ENCODE peak calls at places on chromosomes 11 and 22, in eight cellular contexts. J is spleen, E is cardiac muscle cell, R is upper lobe of right lung, P is BE2C, O is IMR-90, F is MM.1S, Q is pancreas. A is an unnamed sample. For H3K9me3 and H3K4me1, the result is how much of the 10 kb centered on the place peaks cover.

GRCh38 chr11:114412946-114413345 is 12.5 kb downstream of the RBM7 start:
- DNase-seq in J (no peak), E (no peak), R (no peak), P (no peak), O (no peak), F (no peak), Q (no peak), A (no peak)

GRCh38 chr11:115290479-115291390 is 213.5 kb downstream of the CADM1 start:
- DNase-seq in J (no peak), E (no peak), R (no peak), P (peak), O (no peak), F (no peak), Q (no peak), A (no peak)

GRCh38 chr11:124424384-124424921 is at the start of gene OR8B4:
- DNase-seq in J (no peak), E (no peak), R (no peak), P (no peak), O (no peak), F (no peak), Q (no peak), A (no peak)

GRCh38 chr11:74683941-74684481 is 47.2 kb downstream of the CHRDL2 start:
- DNase-seq in J (peak), E (no peak), R (peak), P (no peak), O (peak), F (no peak), Q (peak), A (no peak)

GRCh38 chr22:37014415-37014806 is 4.8 kb downstream of the TST start:
- DNase-seq in J (no peak), E (no peak), R (no peak), P (no peak), O (no peak), F (no peak), Q (no peak), A (no peak)

GRCh38 chr11:110710520-110711381 is 1.5 kb downstream of the ARHGAP20 start:
- DNase-seq in J (peak), E (peak), R (peak), P (peak), O (peak), F (no peak), Q (peak), A (peak)

GRCh38 chr11:121557348-121557747 is 104.6 kb upstream of the SORL1-AS1 start:
- DNase-seq in J (no peak), E (no peak), R (no peak), P (no peak), O (peak), F (no peak), Q (no peak), A (no peak)

GRCh38 chr22:50607366-50608020 is 6.9 kb downstream of the MAPK8IP2 start:
- DNase-seq in J (no peak), E (no peak), R (no peak), P (no peak), O (no peak), F (no peak), Q (no peak), A (no peak)

GRCh38 chr11:65645710-65646109 is 7.8 kb downstream of the SIPA1 start:
- DNase-seq in J (peak), E (no peak), R (peak), P (no peak), O (peak), F (no peak), Q (no peak), A (no peak)

GRCh38 chr11:123783536-123783935 is 22.6 kb downstream of the OR6M1 start:
- DNase-seq in J (no peak), E (no peak), R (no peak), P (no peak), O (no peak), F (no peak), Q (no peak), A (no peak)

GRCh38 chr11:9005087-9005486 is 1.3 kb upstream of the NRIP3 start:
- DNase-seq in J (no peak), E (no peak), R (no peak), P (no peak), O (no peak), F (no peak), Q (no peak), A (no peak)

GRCh38 chr22:30204742-30205111 is 41.8 kb downstream of the LIF start:
- DNase-seq in J (no peak), E (no peak), R (no peak), P (peak), O (peak), F (no peak), Q (no peak), A (peak)

GRCh38 chr11:72606362-72607100 is 67.7 kb downstream of the PDE2A start:
- DNase-seq in J (no peak), E (no peak), R (no peak), P (no peak), O (no peak), F (no peak), Q (no peak), A (no peak)

GRCh38 chr11:69131644-69132300 is 24.0 kb upstream of the SMIM38 start:
- DNase-seq in J (peak), E (peak), R (peak), P (peak), O (peak), F (peak), Q (peak), A (peak)

GRCh38 chr11:69129647-69130046 is 26.1 kb upstream of the SMIM38 start:
- DNase-seq in J (peak), E (no peak), R (peak), P (no peak), O (no peak), F (no peak), Q (no peak), A (no peak)

GRCh38 chr11:69133251-69133650 is 22.5 kb upstream of the SMIM38 start:
- DNase-seq in J (peak), E (no peak), R (no peak), P (no peak), O (no peak), F (no peak), Q (no peak), A (no peak)

GRCh38 chr11:69130586-69131566 is 24.9 kb upstream of the SMIM38 start:
- DNase-seq in J (peak), E (no peak), R (peak), P (no peak), O (no peak), F (no peak), Q (no peak), A (peak)

DNA sequence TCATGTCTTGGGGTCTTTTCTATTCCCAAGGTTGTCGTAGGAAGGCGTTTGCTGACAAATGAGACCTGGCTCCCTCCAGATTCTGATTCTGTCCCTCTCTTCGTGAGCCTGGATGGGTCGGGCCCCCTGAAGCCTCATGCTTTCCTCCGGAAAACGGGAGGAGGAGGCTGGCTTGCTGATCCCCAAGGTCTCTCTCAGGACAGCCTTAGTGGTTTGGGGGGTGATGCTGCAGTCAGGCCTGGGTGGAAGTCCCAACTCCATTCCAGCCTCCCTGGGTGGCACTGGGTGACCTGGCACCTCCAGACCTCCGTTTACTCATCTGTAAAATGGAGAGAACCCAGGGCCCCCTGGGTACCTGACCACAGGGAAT is 23.4 kb upstream of the SMIM38 start:
- DNase-seq in J (no peak), E (no peak), R (no peak), P (no peak), O (no peak), F (no peak), Q (no peak), A (no peak)
- H3K9me3 ChIP-seq in J (under half), E (under half), R (under half), P (under half), O (under half), F (under half), Q (under half), A (under half)

DNA sequence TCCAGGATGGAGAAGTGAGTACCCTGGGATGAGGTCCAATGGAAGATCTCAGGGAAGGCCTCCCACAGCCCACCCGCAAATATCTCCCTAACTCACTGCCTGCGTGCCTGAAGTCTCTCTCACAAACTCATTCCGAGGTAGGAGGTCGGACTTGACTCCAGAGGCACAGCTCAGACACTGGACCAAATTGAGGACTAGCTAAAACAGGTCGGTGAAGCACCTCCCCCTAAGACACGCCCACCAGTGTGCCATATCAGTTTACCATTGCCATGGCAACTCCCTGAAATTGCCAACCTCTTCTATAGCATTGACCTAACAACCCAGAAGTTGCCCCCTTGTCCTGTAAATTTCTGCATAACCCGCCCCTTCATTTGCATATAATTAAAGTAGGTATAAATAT is 17.5 kb downstream of the RPL3 start:
- DNase-seq in J (no peak), E (no peak), R (no peak), P (no peak), O (no peak), F (no peak), Q (no peak), A (no peak)
- H3K4me1 ChIP-seq in J (half or more), E (under half), R (under half), P (under half), O (under half), F (under half), Q (under half), A (under half)

DNA sequence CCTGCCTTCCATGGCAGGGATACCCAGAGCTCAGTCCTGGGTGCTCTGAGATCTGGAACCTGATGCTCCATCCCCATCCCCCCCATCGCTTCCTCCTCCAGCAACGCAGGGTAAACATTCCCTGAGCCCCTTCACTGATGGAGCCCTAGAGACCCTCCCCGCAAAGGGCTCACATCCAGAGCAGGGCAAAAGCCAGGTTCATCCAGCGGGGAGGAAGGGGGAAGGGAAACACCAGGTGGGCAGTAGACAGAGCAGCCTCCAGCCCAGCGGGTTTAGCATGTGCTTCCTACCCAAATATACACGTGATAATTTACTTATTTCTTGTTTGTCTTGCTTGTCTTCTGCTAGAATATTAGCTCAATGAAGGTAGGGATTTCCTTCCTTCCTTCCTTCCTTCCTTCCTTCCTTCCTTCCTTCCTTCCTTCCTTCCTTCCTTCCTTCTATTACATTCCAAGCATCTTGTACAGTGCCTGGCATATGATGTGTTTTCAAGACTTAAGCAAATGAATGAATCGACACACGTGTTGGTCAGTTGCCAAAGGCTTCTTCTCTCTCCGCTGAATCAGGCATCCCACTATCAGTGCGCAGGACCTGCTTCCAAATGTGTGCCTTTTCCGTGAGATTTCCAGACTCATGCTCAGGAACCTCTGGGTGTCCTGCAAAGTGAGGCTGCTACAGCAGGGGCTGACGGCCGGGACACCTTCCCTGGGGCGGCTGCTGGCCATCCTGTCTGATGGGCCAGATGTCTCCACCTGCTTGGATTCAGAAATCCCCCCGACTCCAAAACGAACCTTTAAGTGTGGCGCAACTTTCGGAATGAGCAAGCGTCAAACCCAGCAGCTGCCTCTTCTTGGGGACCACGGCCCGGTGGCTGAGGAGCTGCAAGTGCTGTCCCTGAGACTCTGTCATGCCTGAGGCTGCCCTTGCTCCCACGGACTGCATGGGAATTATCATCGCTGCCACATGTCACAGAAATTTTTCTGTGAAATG is 955.1 kb downstream of the BRD1 start:
- DNase-seq in J (peak), E (no peak), R (peak), P (no peak), O (no peak), F (no peak), Q (no peak), A (no peak)
- H3K4me3 ChIP-seq in J (no peak), E (no peak), R (no peak), P (no peak), O (no peak), F (no peak), Q (no peak), A (no peak)

DNA sequence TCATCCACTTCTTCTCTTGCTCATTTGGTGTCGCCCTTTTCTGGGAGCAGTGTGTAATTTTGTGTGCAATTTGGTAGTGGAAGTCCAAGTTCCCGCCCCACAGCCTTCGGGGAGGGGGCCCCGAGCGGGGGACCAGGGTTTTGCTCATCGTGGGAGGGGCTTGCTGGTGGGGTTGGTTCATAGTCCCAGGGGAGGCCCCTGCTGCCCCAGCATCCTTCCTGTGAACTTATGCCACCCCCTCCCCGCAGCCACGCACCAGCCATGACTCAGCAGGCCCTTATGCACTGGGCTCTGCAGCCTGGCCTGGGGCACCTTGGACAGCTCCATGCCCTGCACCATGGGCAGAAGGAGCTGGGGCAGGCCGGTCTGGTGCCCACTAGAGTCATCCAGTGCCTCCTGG is 1183.6 kb downstream of the BRD1 start:
- DNase-seq in J (no peak), E (peak), R (no peak), P (no peak), O (no peak), F (no peak), Q (no peak), A (no peak)
- H3K9me3 ChIP-seq in J (under half), E (under half), R (under half), P (under half), O (half or more), F (under half), Q (under half), A (under half)

DNA sequence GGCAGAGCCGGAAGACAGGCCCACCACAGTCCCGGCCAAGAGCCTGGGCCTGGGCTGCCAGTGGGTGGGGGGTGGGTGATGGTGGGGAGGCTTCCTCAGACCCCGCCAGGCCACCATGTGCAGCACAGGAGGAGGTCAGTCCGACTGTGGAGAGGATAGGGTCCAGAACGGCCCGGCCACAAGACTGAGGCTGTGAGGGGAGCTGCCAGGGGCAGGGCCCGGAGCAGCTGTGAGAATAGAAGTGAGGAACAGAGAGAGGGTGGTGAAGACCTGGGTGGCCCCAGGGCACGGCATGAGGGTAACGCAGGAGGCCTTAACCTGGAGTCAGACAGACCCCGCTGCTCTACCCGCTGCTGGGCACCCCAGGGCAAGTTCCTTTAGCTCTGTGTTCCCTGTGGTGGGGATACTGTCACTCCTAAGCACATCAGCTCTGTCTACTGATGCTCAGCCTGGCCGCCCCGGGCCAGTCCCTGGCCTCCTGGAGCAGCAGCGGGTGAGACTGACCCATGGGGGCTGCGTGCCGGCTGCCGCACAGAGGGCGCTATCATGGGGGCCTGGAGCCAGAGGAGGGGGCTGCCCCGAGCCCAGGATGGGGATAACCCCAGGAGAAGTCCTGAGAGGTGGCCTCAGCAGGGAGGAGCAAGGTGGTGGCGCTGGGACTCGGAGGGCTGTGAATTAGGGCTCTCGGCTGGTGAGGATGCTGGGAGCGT is 1.7 kb downstream of the FERMT3 start:
- DNase-seq in J (peak), E (no peak), R (no peak), P (no peak), O (no peak), F (no peak), Q (no peak), A (no peak)
- H3K4me1 ChIP-seq in J (half or more), E (under half), R (under half), P (under half), O (under half), F (under half), Q (under half), A (under half)

DNA sequence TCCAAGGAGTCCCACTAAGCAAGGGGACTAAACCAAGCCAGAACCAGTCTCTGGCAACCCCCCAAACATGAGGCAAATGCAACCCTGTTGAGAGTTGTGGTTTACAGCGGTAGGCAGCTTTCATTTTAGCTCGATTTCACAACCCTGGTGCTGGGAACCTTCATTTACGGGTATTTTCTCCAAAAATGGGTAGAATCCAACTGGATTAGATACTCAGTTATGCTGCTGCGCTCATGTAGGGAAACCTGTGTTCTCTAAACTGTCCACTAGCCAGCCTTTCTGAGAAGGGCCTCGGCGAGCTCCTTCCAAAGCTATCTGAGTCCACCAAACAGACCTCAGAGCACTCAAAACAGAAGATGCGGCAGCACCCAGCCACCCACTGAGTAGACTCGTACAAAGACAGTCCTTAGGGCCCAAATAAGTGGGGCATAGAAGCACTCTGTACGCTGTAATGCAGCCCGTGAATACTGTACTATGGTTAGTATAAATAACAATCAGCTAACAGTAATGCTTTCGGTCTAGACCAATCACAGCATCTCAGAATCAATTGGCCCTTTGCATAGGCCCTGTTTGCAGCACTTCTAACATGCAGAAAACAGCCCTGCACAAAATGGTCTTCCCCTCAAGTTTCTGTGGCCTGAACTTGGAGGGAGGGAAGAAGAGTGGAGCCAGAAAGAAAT is 104.7 kb downstream of the ETS1 start:
- DNase-seq in J (no peak), E (no peak), R (no peak), P (no peak), O (peak), F (no peak), Q (no peak), A (no peak)
- H3K4me3 ChIP-seq in J (peak), E (no peak), R (peak), P (no peak), O (no peak), F (no peak), Q (no peak), A (no peak)

DNA sequence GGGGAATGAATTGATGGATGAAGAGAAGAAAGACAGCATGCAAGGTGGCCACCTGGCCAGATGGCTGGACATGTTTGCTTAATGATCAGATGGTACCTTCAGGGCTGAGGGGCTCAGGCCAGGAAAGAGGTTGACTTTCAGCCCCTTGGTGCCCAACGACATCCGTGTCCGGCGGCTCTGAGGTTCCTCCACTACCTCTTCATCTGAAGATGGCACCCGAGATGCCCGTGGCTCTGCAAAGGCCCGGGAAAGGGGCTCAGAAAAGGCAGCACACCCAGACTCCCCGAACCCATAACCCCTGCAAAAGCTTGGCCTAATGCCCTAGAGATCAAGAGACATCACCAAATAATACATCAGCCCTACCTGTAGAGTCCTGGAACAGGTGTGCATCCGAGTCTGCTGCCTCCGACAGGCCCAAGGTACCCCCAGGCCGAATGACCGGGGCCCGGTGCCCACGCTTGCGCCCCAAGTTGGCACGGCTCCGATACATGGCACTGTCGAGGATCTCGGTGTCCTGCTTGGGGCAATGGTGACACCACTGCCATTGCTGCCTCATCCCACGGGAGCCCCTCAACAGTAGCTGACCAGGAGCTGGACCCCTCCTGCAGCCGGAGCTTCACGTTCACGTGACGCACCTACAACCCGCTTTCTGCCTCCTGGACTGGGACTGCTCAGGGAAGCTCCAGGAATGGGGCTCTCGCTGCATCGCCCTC is 22.9 kb downstream of the TNKS1BP1 start:
- DNase-seq in J (no peak), E (no peak), R (no peak), P (no peak), O (no peak), F (no peak), Q (no peak), A (no peak)
- H3K9me3 ChIP-seq in J (under half), E (under half), R (under half), P (under half), O (under half), F (under half), Q (under half), A (under half)

A was measured in stomach.